ENCODE peak calls at places on chromosomes 1 and 21, in five cellular contexts. W is endothelial cell of umbilical vein, K is HepG2, H is K562, M is SK-N-MC. X is an unnamed sample.

GRCh38 chr1:37561096-37561793 is 4.5 kb downstream of the DNALI1 start:
- DNase-seq in W (no peak), M (no peak), K (no peak), H (no peak), X (no peak)

GRCh38 chr1:216670118-216670870 is 52.9 kb downstream of the ESRRG start:
- DNase-seq in K (peak; percentile 2), M (no peak), W (no peak), H (no peak), X (peak; percentile 15)

GRCh38 chr1:16212251-16212961 is at the start of gene ARHGEF19:
- DNase-seq in W (no peak), K (no peak), M (no peak), H (no peak), X (peak; percentile 94)

GRCh38 chr1:94994805-94995204 is 67.9 kb upstream of the CNN3 start:
- DNase-seq in W (no peak), H (no peak), M (no peak), K (no peak), X (no peak)

GRCh38 chr1:210527091-210527490 is 198.4 kb downstream of the HHAT start:
- DNase-seq in H (no peak), K (no peak), W (no peak), M (no peak), X (no peak)

GRCh38 chr1:12203216-12204007 is 26.4 kb upstream of the VPS13D start:
- DNase-seq in M (no peak), H (no peak), W (no peak), K (no peak), X (no peak)

GRCh38 chr1:184854456-184855180 is 100.0 kb upstream of the EDEM3 start:
- DNase-seq in K (no peak), M (no peak), H (no peak), W (peak; percentile 70), X (no peak)

GRCh38 chr1:160414836-160415235 is 14.5 kb downstream of the VANGL2 start:
- DNase-seq in M (no peak), K (no peak), W (no peak), H (no peak), X (no peak)

GRCh38 chr1:42046772-42047552 is 106.2 kb upstream of the GUCA2B start:
- DNase-seq in W (no peak), M (no peak), K (peak; percentile 21), H (no peak), X (no peak)

GRCh38 chr1:244735404-244735803 is 82.5 kb downstream of the DESI2 start:
- DNase-seq in K (no peak), H (no peak), W (no peak), M (no peak), X (peak; percentile 34)

GRCh38 chr1:169918927-169919326 is 25.2 kb upstream of the SCYL3 start:
- DNase-seq in H (no peak), M (no peak), W (no peak), K (no peak), X (no peak)
- TF ChIP-seq EZH2 in H (no peak), M (no peak), W (no peak), K (no peak), X (no peak)

GRCh38 chr1:34987018-34987417 is 1.9 kb upstream of the TMEM35B start:
- DNase-seq in K (no peak), M (no peak), H (no peak), W (no peak), X (no peak)

GRCh38 chr1:34982820-34983376 is 2.2 kb downstream of the TMEM35B start:
- DNase-seq in W (no peak), M (no peak), K (no peak), H (no peak), X (no peak)

GRCh38 chr1:34983700-34984355 is 1.3 kb downstream of the TMEM35B start:
- DNase-seq in W (no peak), H (no peak), K (peak; percentile 21), M (no peak), X (no peak)

GRCh38 chr1:34984435-34985062 is 598 bp downstream of the TMEM35B start:
- DNase-seq in H (peak; percentile 65), M (no peak), W (peak; percentile 46), K (no peak), X (no peak)

GRCh38 chr1:34985063-34985770 is at the start of gene TMEM35B:
- DNase-seq in M (no peak), W (peak; percentile 70), K (peak; percentile 13), H (peak; percentile 82), X (peak; percentile 77)
- TF ChIP-seq POLR2AphosphoS5 in M (peak; percentile 73), W (peak; percentile 86), K (peak; percentile 64), H (peak; percentile 74), X (peak; percentile 73)

GRCh38 chr1:2020310-2020655 is 1.1 kb downstream of the GABRD start:
- DNase-seq in K (no peak), W (no peak), M (no peak), H (no peak), X (no peak)
- TF ChIP-seq EZH2 in K (no peak), W (no peak), M (no peak), H (no peak), X (no peak)

GRCh38 chr1:31755197-31755611 is 8.9 kb downstream of the ADGRB2 start:
- DNase-seq in W (no peak), K (no peak), H (no peak), M (no peak), X (no peak)
- TF ChIP-seq POLR2AphosphoS5 in W (no peak), K (no peak), H (no peak), M (no peak), X (no peak)

GRCh38 chr1:50420689-50421365 is 2.4 kb downstream of the DMRTA2 start:
- DNase-seq in M (no peak), W (no peak), H (no peak), K (no peak), X (peak; percentile 72)

GRCh38 chr1:50422675-50422945 is 633 bp downstream of the DMRTA2 start:
- DNase-seq in M (no peak), H (no peak), W (no peak), K (no peak), X (no peak)

GRCh38 chr1:50422946-50423669 is at the start of gene DMRTA2:
- DNase-seq in W (peak; percentile 46), K (no peak), M (no peak), H (no peak), X (peak; percentile 84)

GRCh38 chr1:50421366-50421748 is 1.9 kb downstream of the DMRTA2 start:
- DNase-seq in W (no peak), K (no peak), M (no peak), H (no peak), X (peak; percentile 55)

DNA sequence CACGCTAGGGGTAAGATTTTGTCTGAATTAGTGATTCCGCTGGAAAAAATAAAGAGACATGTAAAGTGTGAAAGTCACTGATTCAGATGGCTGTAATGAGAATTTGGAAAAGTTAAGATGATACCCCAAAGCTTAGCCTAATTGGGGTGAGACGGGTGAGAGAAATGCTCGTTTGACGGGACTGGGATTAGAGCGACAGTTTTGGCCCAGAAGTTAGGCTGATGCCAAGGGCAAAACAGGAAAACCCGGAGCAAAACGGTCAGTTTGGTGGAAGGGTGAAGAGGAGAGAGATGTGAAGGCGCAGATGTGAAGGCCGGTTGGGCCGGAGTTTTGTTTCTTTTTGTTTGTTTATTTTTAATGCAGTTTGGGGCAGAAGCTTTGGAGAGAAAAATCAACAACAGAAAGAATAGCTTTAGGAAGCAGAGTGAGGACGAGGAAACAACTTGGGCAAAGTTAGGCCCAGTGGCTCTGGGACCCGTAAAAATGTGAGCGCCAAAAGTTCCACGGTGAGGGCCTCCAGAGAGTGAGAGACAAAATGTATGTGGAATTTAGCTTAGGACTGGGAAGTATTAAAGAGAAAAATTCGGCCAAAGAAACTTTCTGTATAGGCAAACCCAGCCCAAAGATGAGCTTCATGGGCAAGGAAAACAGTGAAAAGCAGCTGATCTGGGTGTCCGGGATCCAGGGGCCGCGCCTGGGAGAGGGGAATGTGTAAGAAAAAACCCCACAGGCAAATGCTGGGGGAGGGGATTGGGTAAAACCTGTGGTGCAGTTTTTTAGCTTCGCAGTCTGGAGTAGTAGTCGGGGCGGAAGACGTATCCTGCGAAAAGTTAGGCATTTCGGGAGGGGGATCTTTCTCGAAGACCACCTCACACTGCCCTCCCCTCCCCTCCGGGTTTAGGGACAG is 1.2 kb downstream of the DMRTA2 start:
- DNase-seq in H (no peak), M (no peak), K (no peak), W (no peak), X (peak; percentile 76)
- TF ChIP-seq EZH2 in H (no peak), M (no peak), K (no peak), W (no peak), X (peak; percentile 94)

DNA sequence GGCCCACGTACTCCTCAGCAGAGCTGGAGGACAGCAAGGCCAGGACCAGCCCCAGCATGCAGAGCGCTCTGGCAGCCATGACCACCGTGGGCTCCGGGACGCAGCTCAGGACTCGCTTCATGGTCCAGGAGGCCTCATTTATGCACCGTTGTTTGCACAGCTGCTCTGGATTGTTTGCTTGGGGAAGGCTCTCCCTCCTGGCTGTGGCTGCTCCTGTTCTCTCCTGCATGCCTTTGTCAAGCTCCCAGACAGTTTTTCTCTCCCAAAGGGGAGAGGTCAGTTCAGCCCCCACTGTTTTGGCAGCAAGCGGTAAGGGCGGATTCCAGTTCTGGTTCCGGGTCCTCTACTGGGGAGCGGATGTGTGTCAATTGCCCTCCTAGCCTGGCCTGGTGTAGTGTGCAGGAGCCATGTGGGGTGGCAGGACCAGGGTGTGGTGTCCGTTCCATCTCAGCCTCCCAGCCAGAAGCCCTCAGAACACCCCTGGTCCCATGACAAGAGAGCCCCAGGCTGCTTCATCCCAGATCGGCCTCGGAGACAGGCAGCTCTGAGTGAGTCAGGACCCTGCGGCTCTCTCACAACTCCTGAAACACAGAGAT is at the start of gene TFF3:
- DNase-seq in K (peak; percentile 84), M (no peak), H (no peak), W (no peak), X (no peak)
- TF ChIP-seq POLR2AphosphoS5 in K (no peak), M (no peak), H (no peak), W (no peak), X (no peak)

DNA sequence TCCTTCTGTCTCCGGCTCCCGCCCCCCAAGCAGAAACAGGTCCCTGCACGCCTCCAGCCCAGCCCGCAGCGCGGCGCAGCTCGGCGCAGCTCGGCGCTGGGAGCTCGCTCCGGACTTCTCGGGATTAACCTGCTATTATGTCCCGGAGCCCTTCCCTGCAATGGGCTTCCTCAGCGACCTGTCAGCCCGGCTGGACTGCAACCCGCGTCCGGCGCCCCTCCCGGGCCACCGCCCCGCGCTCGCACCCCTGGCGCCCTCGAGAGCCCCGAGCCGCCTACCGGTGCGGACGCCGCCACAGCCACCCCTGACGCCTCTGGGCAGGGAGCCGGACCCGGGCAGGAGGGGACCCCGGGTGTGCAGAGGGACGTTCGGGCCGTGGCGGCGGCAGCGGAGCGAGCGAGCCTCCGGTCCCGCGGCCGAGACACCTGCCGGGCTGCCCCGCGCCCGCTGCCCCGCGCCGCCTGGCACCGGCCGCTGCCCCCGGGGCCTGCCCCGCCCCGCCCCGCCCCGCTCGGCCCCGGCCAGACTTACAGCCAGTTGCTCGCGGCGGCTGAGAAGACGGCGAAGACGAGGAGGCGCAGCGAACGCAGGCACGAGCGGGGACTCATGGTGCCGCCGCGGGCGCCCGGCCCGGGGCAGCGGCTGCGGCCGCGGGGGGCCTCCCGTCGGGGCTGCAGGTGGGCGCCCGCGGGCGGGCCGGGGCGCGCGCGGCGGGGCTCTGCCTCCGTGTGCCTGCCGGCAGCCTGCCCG is 407 bp downstream of the WNT4 start:
- DNase-seq in W (peak; percentile 44), M (no peak), K (no peak), H (peak; percentile 47), X (peak; percentile 65)
- TF ChIP-seq EZH2 in W (no peak), M (no peak), K (peak; percentile 76), H (no peak), X (no peak)